ENCODE peak calls at places on chromosomes 4 and X, in eight cellular contexts. F is thoracic aorta; X is NCI-H2029; I is Kasumi-1; Q is endodermal cell; P is lower leg skin; N is islet precursor cell; H is activated T-helper 1 cell treated with anti-CD3 and anti-CD28 coated beads, Interleukin-12 subunit alpha, Interleukin-12 subunit beta, Interleukin-2, Interleukin-4 antibody, amounts not matched to agents 30 ng/mL and 10 ng/mL and 1 ng/mL, durations not matched to agents 14 hours and 24 hours and 36 hours. L is an unnamed sample.

GRCh38 chr4:139020384-139020783 is 4.8 kb downstream of the NOCT start:
- DNase-seq in F (no peak), X (no peak), I (no peak), Q (peak; percentile 78), P (no peak), N (peak; percentile 58), H (no peak), L (no peak)

GRCh38 chrX:64350521-64350920 is 44.7 kb downstream of the MTMR8 start:
- DNase-seq in F (no peak), X (no peak), I (no peak), Q (no peak), P (no peak), N (no peak), H (no peak), L (no peak)

GRCh38 chr4:168784786-168785461 is 225.1 kb downstream of the CBR4 start:
- DNase-seq in F (no peak), X (no peak), I (no peak), Q (no peak), P (no peak), N (peak; percentile 91), H (no peak), L (no peak)

GRCh38 chr4:145061325-145061920 is 36.6 kb downstream of the ANAPC10 start:
- DNase-seq in F (no peak), X (no peak), I (peak; percentile 93), Q (no peak), P (no peak), N (no peak), H (no peak), L (no peak)

GRCh38 chr4:174669278-174669677 is 147.0 kb upstream of the HPGD start:
- DNase-seq in F (no peak), X (no peak), I (no peak), Q (no peak), P (no peak), N (no peak), H (no peak), L (no peak)

GRCh38 chr4:7243609-7244342 is 51.4 kb downstream of the SORCS2 start:
- DNase-seq in F (no peak), X (no peak), I (no peak), Q (no peak), P (no peak), N (no peak), H (no peak), L (no peak)

GRCh38 chr4:8840816-8841455 is 30.7 kb downstream of the HMX1 start:
- DNase-seq in F (no peak), X (no peak), I (no peak), Q (peak; percentile 22), P (peak; percentile 57), N (peak; percentile 42), H (no peak), L (no peak)

GRCh38 chr4:8266508-8266907 is 3.0 kb upstream of the HTRA3 start:
- DNase-seq in F (no peak), X (no peak), I (no peak), Q (no peak), P (no peak), N (peak; percentile 82), H (no peak), L (no peak)

GRCh38 chr4:119010909-119011606 is 122.4 kb downstream of the SYNPO2 start:
- DNase-seq in F (no peak), X (no peak), I (no peak), Q (no peak), P (peak; percentile 25), N (no peak), H (no peak), L (no peak)

GRCh38 chrX:44946771-44947170 is 73.8 kb downstream of the KDM6A start:
- DNase-seq in F (no peak), X (no peak), I (no peak), Q (no peak), P (no peak), N (no peak), H (no peak), L (no peak)

GRCh38 chr4:8391972-8392371 is 48.6 kb downstream of the ACOX3 start:
- DNase-seq in F (no peak), X (peak; percentile 14), I (peak; percentile 5), Q (no peak), P (no peak), N (no peak), H (no peak), L (no peak)

GRCh38 chrX:129783176-129783776 is 3.5 kb downstream of the SASH3 start:
- DNase-seq in F (no peak), X (no peak), I (no peak), Q (no peak), P (no peak), N (peak; percentile 32), H (no peak), L (no peak)

GRCh38 chrX:14501312-14501711 is 28.0 kb upstream of the GLRA2 start:
- DNase-seq in F (no peak), X (no peak), I (no peak), Q (no peak), P (no peak), N (no peak), H (no peak), L (no peak)

GRCh38 chr4:8761167-8761823 is 110.3 kb downstream of the HMX1 start:
- DNase-seq in F (no peak), X (no peak), I (no peak), Q (peak; percentile 33), P (no peak), N (peak; percentile 73), H (no peak), L (no peak)

GRCh38 chr4:154427149-154427548 is 64.5 kb downstream of the DCHS2 start:
- DNase-seq in F (no peak), X (no peak), I (no peak), Q (no peak), P (no peak), N (no peak), H (no peak), L (no peak)

GRCh38 chr4:172707622-172708021 is 461.0 kb upstream of the GALNT7 start:
- DNase-seq in F (no peak), X (no peak), I (no peak), Q (no peak), P (no peak), N (no peak), H (no peak), L (no peak)

GRCh38 chr4:20248155-20248558 is 3.5 kb upstream of the SLIT2 start:
- DNase-seq in F (no peak), X (peak; percentile 23), I (peak; percentile 81), Q (no peak), P (no peak), N (no peak), H (no peak), L (no peak)

GRCh38 chrX:23497919-23498318 is 163.3 kb downstream of the PTCHD1 start:
- DNase-seq in F (no peak), X (no peak), I (no peak), Q (no peak), P (no peak), N (no peak), H (no peak), L (no peak)

GRCh38 chr4:41122309-41122708 is 92.0 kb downstream of the APBB2 start:
- DNase-seq in F (no peak), X (no peak), I (no peak), Q (no peak), P (no peak), N (no peak), H (no peak), L (no peak)

GRCh38 chr4:2799971-2800690 is 7.2 kb downstream of the SH3BP2 start:
- DNase-seq in F (no peak), X (no peak), I (no peak), Q (no peak), P (peak; percentile 87), N (no peak), H (no peak), L (no peak)

GRCh38 chr4:128349921-128350320 is 62.3 kb upstream of the PGRMC2 start:
- DNase-seq in F (no peak), X (peak; percentile 77), I (no peak), Q (no peak), P (no peak), N (no peak), H (no peak), L (no peak)

GRCh38 chrX:64758047-64758446 is 218.2 kb downstream of the ZC4H2 start:
- DNase-seq in F (no peak), X (no peak), I (no peak), Q (no peak), P (no peak), N (no peak), H (no peak), L (no peak)

GRCh38 chr4:164977243-164978164 is at the start of gene TRIM61:
- DNase-seq in F (no peak), X (no peak), I (no peak), Q (peak; percentile 52), P (no peak), N (no peak), H (peak; percentile 69), L (no peak)

GRCh38 chrX:24494544-24495113 is 29.5 kb downstream of the PDK3 start:
- DNase-seq in F (no peak), X (peak; percentile 37), I (no peak), Q (no peak), P (no peak), N (peak; percentile 61), H (no peak), L (no peak)

GRCh38 chr4:120830204-120830603 is 92.3 kb downstream of the PRDM5 start:
- DNase-seq in F (no peak), X (no peak), I (no peak), Q (no peak), P (no peak), N (no peak), H (no peak), L (no peak)

GRCh38 chr4:26858947-26859401 is 1.7 kb upstream of the STIM2 start:
- DNase-seq in F (no peak), X (peak; percentile 79), I (no peak), Q (no peak), P (no peak), N (no peak), H (no peak), L (no peak)

L was measured in KG1.